ENCODE peak calls at places on chromosomes 5 and 9, in ten cellular contexts. One of them, this sample, is unnamed.

GRCh38 chr9:16753256-16753655 is 117.2 kb downstream of the BNC2 start:
- DNase-seq in CD8-positive, alpha-beta T cell: no peak
- DNase-seq in glutamatergic neuron: no peak
- DNase-seq in colonic mucosa: no peak
- DNase-seq in fibroblast of the aortic adventitia: no peak
- DNase-seq in dorsolateral prefrontal cortex: no peak
- DNase-seq in foreskin fibroblast: no peak
- DNase-seq in AG04450: no peak
- DNase-seq in astrocyte of the spinal cord: no peak
- DNase-seq in nephron progenitor cell: no peak
- DNase-seq in this sample: no peak

GRCh38 chr5:10655041-10655685 is 91.3 kb downstream of the ANKRD33B start:
- DNase-seq in CD8-positive, alpha-beta T cell: no peak
- DNase-seq in glutamatergic neuron: no peak
- DNase-seq in colonic mucosa: no peak
- DNase-seq in fibroblast of the aortic adventitia: no peak
- DNase-seq in dorsolateral prefrontal cortex: no peak
- DNase-seq in foreskin fibroblast: no peak
- DNase-seq in AG04450: no peak
- DNase-seq in astrocyte of the spinal cord: peak
- DNase-seq in nephron progenitor cell: no peak
- DNase-seq in this sample: peak

GRCh38 chr5:83731638-83732037 is 11.0 kb upstream of the HAPLN1 start:
- DNase-seq in CD8-positive, alpha-beta T cell: no peak
- DNase-seq in glutamatergic neuron: no peak
- DNase-seq in colonic mucosa: no peak
- DNase-seq in fibroblast of the aortic adventitia: no peak
- DNase-seq in dorsolateral prefrontal cortex: no peak
- DNase-seq in foreskin fibroblast: no peak
- DNase-seq in AG04450: no peak
- DNase-seq in astrocyte of the spinal cord: no peak
- DNase-seq in nephron progenitor cell: no peak
- DNase-seq in this sample: no peak

GRCh38 chr9:99474186-99474585 is 252.1 kb downstream of the SEC61B start:
- DNase-seq in CD8-positive, alpha-beta T cell: no peak
- DNase-seq in glutamatergic neuron: no peak
- DNase-seq in colonic mucosa: no peak
- DNase-seq in fibroblast of the aortic adventitia: peak
- DNase-seq in dorsolateral prefrontal cortex: peak
- DNase-seq in foreskin fibroblast: no peak
- DNase-seq in AG04450: no peak
- DNase-seq in astrocyte of the spinal cord: no peak
- DNase-seq in nephron progenitor cell: no peak
- DNase-seq in this sample: no peak

GRCh38 chr5:81391-82021 is 10.5 kb upstream of the PLEKHG4B start:
- DNase-seq in CD8-positive, alpha-beta T cell: no peak
- DNase-seq in glutamatergic neuron: peak
- DNase-seq in colonic mucosa: no peak
- DNase-seq in fibroblast of the aortic adventitia: no peak
- DNase-seq in dorsolateral prefrontal cortex: no peak
- DNase-seq in foreskin fibroblast: no peak
- DNase-seq in AG04450: no peak
- DNase-seq in astrocyte of the spinal cord: no peak
- DNase-seq in nephron progenitor cell: no peak
- DNase-seq in this sample: no peak

GRCh38 chr5:102231693-102232619 is 64.1 kb downstream of the SLCO4C1 start:
- DNase-seq in CD8-positive, alpha-beta T cell: no peak
- DNase-seq in glutamatergic neuron: no peak
- DNase-seq in colonic mucosa: no peak
- DNase-seq in fibroblast of the aortic adventitia: no peak
- DNase-seq in dorsolateral prefrontal cortex: no peak
- DNase-seq in foreskin fibroblast: no peak
- DNase-seq in AG04450: no peak
- DNase-seq in astrocyte of the spinal cord: no peak
- DNase-seq in nephron progenitor cell: no peak
- DNase-seq in this sample: no peak

GRCh38 chr5:10741661-10742060 is 19.4 kb downstream of the DAP start:
- DNase-seq in CD8-positive, alpha-beta T cell: no peak
- DNase-seq in glutamatergic neuron: no peak
- DNase-seq in colonic mucosa: no peak
- DNase-seq in fibroblast of the aortic adventitia: no peak
- DNase-seq in dorsolateral prefrontal cortex: no peak
- DNase-seq in foreskin fibroblast: no peak
- DNase-seq in AG04450: no peak
- DNase-seq in astrocyte of the spinal cord: no peak
- DNase-seq in nephron progenitor cell: no peak
- DNase-seq in this sample: no peak

GRCh38 chr5:107104774-107105050 is 566.0 kb downstream of the EFNA5 start:
- DNase-seq in CD8-positive, alpha-beta T cell: no peak
- DNase-seq in glutamatergic neuron: no peak
- DNase-seq in colonic mucosa: no peak
- DNase-seq in fibroblast of the aortic adventitia: peak
- DNase-seq in dorsolateral prefrontal cortex: no peak
- DNase-seq in foreskin fibroblast: no peak
- DNase-seq in AG04450: no peak
- DNase-seq in astrocyte of the spinal cord: no peak
- DNase-seq in nephron progenitor cell: no peak
- DNase-seq in this sample: no peak

GRCh38 chr9:105475302-105475701 is 27.5 kb downstream of the FSD1L start:
- DNase-seq in CD8-positive, alpha-beta T cell: no peak
- DNase-seq in glutamatergic neuron: no peak
- DNase-seq in colonic mucosa: no peak
- DNase-seq in fibroblast of the aortic adventitia: peak
- DNase-seq in dorsolateral prefrontal cortex: no peak
- DNase-seq in foreskin fibroblast: peak
- DNase-seq in AG04450: no peak
- DNase-seq in astrocyte of the spinal cord: peak
- DNase-seq in nephron progenitor cell: no peak
- DNase-seq in this sample: no peak

GRCh38 chr5:19866088-19866446 is 121.9 kb downstream of the CDH18 start:
- DNase-seq in CD8-positive, alpha-beta T cell: no peak
- DNase-seq in glutamatergic neuron: no peak
- DNase-seq in colonic mucosa: no peak
- DNase-seq in fibroblast of the aortic adventitia: no peak
- DNase-seq in dorsolateral prefrontal cortex: no peak
- DNase-seq in foreskin fibroblast: no peak
- DNase-seq in AG04450: no peak
- DNase-seq in astrocyte of the spinal cord: no peak
- DNase-seq in nephron progenitor cell: no peak
- DNase-seq in this sample: no peak

GRCh38 chr9:6414291-6414690 is 1.3 kb downstream of the UHRF2 start:
- DNase-seq in CD8-positive, alpha-beta T cell: no peak
- DNase-seq in glutamatergic neuron: no peak
- DNase-seq in colonic mucosa: peak
- DNase-seq in fibroblast of the aortic adventitia: peak
- DNase-seq in dorsolateral prefrontal cortex: no peak
- DNase-seq in foreskin fibroblast: no peak
- DNase-seq in AG04450: peak
- DNase-seq in astrocyte of the spinal cord: peak
- DNase-seq in nephron progenitor cell: peak
- DNase-seq in this sample: no peak

GRCh38 chr9:121281614-121282291 is 13.8 kb downstream of the GSN start:
- DNase-seq in CD8-positive, alpha-beta T cell: no peak
- DNase-seq in glutamatergic neuron: no peak
- DNase-seq in colonic mucosa: peak
- DNase-seq in fibroblast of the aortic adventitia: peak
- DNase-seq in dorsolateral prefrontal cortex: no peak
- DNase-seq in foreskin fibroblast: no peak
- DNase-seq in AG04450: no peak
- DNase-seq in astrocyte of the spinal cord: peak
- DNase-seq in nephron progenitor cell: no peak
- DNase-seq in this sample: no peak

GRCh38 chr9:109538346-109538745 is 40.2 kb upstream of the PTPN3 start:
- DNase-seq in CD8-positive, alpha-beta T cell: no peak
- DNase-seq in glutamatergic neuron: no peak
- DNase-seq in colonic mucosa: no peak
- DNase-seq in fibroblast of the aortic adventitia: no peak
- DNase-seq in dorsolateral prefrontal cortex: no peak
- DNase-seq in foreskin fibroblast: no peak
- DNase-seq in AG04450: no peak
- DNase-seq in astrocyte of the spinal cord: no peak
- DNase-seq in nephron progenitor cell: no peak
- DNase-seq in this sample: no peak

GRCh38 chr9:79663878-79664277 is 92.1 kb downstream of the TLE4 start:
- DNase-seq in CD8-positive, alpha-beta T cell: no peak
- DNase-seq in glutamatergic neuron: peak
- DNase-seq in colonic mucosa: no peak
- DNase-seq in fibroblast of the aortic adventitia: no peak
- DNase-seq in dorsolateral prefrontal cortex: no peak
- DNase-seq in foreskin fibroblast: no peak
- DNase-seq in AG04450: no peak
- DNase-seq in astrocyte of the spinal cord: no peak
- DNase-seq in nephron progenitor cell: peak
- DNase-seq in this sample: no peak

GRCh38 chr5:116358015-116358523 is 216.6 kb downstream of the SEMA6A start:
- DNase-seq in CD8-positive, alpha-beta T cell: no peak
- DNase-seq in glutamatergic neuron: no peak
- DNase-seq in colonic mucosa: no peak
- DNase-seq in fibroblast of the aortic adventitia: no peak
- DNase-seq in dorsolateral prefrontal cortex: no peak
- DNase-seq in foreskin fibroblast: no peak
- DNase-seq in AG04450: no peak
- DNase-seq in astrocyte of the spinal cord: no peak
- DNase-seq in nephron progenitor cell: no peak
- DNase-seq in this sample: no peak

GRCh38 chr5:89756955-89757354 is 652.6 kb downstream of the CETN3 start:
- DNase-seq in CD8-positive, alpha-beta T cell: no peak
- DNase-seq in glutamatergic neuron: no peak
- DNase-seq in colonic mucosa: no peak
- DNase-seq in fibroblast of the aortic adventitia: peak
- DNase-seq in dorsolateral prefrontal cortex: no peak
- DNase-seq in foreskin fibroblast: no peak
- DNase-seq in AG04450: no peak
- DNase-seq in astrocyte of the spinal cord: peak
- DNase-seq in nephron progenitor cell: no peak
- DNase-seq in this sample: no peak

GRCh38 chr5:177494356-177495195 is 2.8 kb downstream of the PDLIM7 start:
- DNase-seq in CD8-positive, alpha-beta T cell: no peak
- DNase-seq in glutamatergic neuron: no peak
- DNase-seq in colonic mucosa: peak
- DNase-seq in fibroblast of the aortic adventitia: peak
- DNase-seq in dorsolateral prefrontal cortex: no peak
- DNase-seq in foreskin fibroblast: peak
- DNase-seq in AG04450: peak
- DNase-seq in astrocyte of the spinal cord: peak
- DNase-seq in nephron progenitor cell: peak
- DNase-seq in this sample: peak
- TF ChIP-seq CTCF in CD8-positive, alpha-beta T cell: no peak
- TF ChIP-seq CTCF in glutamatergic neuron: no peak
- TF ChIP-seq CTCF in colonic mucosa: peak
- TF ChIP-seq CTCF in fibroblast of the aortic adventitia: peak
- TF ChIP-seq CTCF in dorsolateral prefrontal cortex: no peak
- TF ChIP-seq CTCF in foreskin fibroblast: peak
- TF ChIP-seq CTCF in AG04450: peak
- TF ChIP-seq CTCF in astrocyte of the spinal cord: peak
- TF ChIP-seq CTCF in nephron progenitor cell: no peak
- TF ChIP-seq CTCF in this sample: peak

GRCh38 chr9:69745716-69746538 is 13.9 kb downstream of the PTAR1 start:
- DNase-seq in CD8-positive, alpha-beta T cell: no peak
- DNase-seq in glutamatergic neuron: no peak
- DNase-seq in colonic mucosa: no peak
- DNase-seq in fibroblast of the aortic adventitia: peak
- DNase-seq in dorsolateral prefrontal cortex: no peak
- DNase-seq in foreskin fibroblast: no peak
- DNase-seq in AG04450: no peak
- DNase-seq in astrocyte of the spinal cord: peak
- DNase-seq in nephron progenitor cell: no peak
- DNase-seq in this sample: no peak
- TF ChIP-seq CTCF in CD8-positive, alpha-beta T cell: no peak
- TF ChIP-seq CTCF in glutamatergic neuron: no peak
- TF ChIP-seq CTCF in colonic mucosa: no peak
- TF ChIP-seq CTCF in fibroblast of the aortic adventitia: peak
- TF ChIP-seq CTCF in dorsolateral prefrontal cortex: no peak
- TF ChIP-seq CTCF in foreskin fibroblast: peak
- TF ChIP-seq CTCF in AG04450: peak
- TF ChIP-seq CTCF in astrocyte of the spinal cord: peak
- TF ChIP-seq CTCF in nephron progenitor cell: no peak
- TF ChIP-seq CTCF in this sample: no peak

GRCh38 chr5:176743828-176744583 is 66.4 kb upstream of the UNC5A start:
- DNase-seq in CD8-positive, alpha-beta T cell: no peak
- DNase-seq in glutamatergic neuron: no peak
- DNase-seq in colonic mucosa: peak
- DNase-seq in fibroblast of the aortic adventitia: no peak
- DNase-seq in dorsolateral prefrontal cortex: peak
- DNase-seq in foreskin fibroblast: no peak
- DNase-seq in AG04450: no peak
- DNase-seq in astrocyte of the spinal cord: no peak
- DNase-seq in nephron progenitor cell: no peak
- DNase-seq in this sample: no peak

GRCh38 chr5:176742246-176743105 is 67.9 kb upstream of the UNC5A start:
- DNase-seq in CD8-positive, alpha-beta T cell: no peak
- DNase-seq in glutamatergic neuron: no peak
- DNase-seq in colonic mucosa: peak
- DNase-seq in fibroblast of the aortic adventitia: no peak
- DNase-seq in dorsolateral prefrontal cortex: no peak
- DNase-seq in foreskin fibroblast: no peak
- DNase-seq in AG04450: no peak
- DNase-seq in astrocyte of the spinal cord: no peak
- DNase-seq in nephron progenitor cell: no peak
- DNase-seq in this sample: no peak

GRCh38 chr5:176741566-176742211 is 68.7 kb upstream of the UNC5A start:
- DNase-seq in CD8-positive, alpha-beta T cell: no peak
- DNase-seq in glutamatergic neuron: no peak
- DNase-seq in colonic mucosa: peak
- DNase-seq in fibroblast of the aortic adventitia: no peak
- DNase-seq in dorsolateral prefrontal cortex: no peak
- DNase-seq in foreskin fibroblast: no peak
- DNase-seq in AG04450: no peak
- DNase-seq in astrocyte of the spinal cord: no peak
- DNase-seq in nephron progenitor cell: no peak
- DNase-seq in this sample: peak

GRCh38 chr5:176743136-176743827 is 67.1 kb upstream of the UNC5A start:
- DNase-seq in CD8-positive, alpha-beta T cell: no peak
- DNase-seq in glutamatergic neuron: peak
- DNase-seq in colonic mucosa: peak
- DNase-seq in fibroblast of the aortic adventitia: no peak
- DNase-seq in dorsolateral prefrontal cortex: peak
- DNase-seq in foreskin fibroblast: no peak
- DNase-seq in AG04450: no peak
- DNase-seq in astrocyte of the spinal cord: no peak
- DNase-seq in nephron progenitor cell: peak
- DNase-seq in this sample: peak

GRCh38 chr5:176744584-176744965 is 65.8 kb upstream of the UNC5A start:
- DNase-seq in CD8-positive, alpha-beta T cell: no peak
- DNase-seq in glutamatergic neuron: no peak
- DNase-seq in colonic mucosa: peak
- DNase-seq in fibroblast of the aortic adventitia: no peak
- DNase-seq in dorsolateral prefrontal cortex: no peak
- DNase-seq in foreskin fibroblast: no peak
- DNase-seq in AG04450: no peak
- DNase-seq in astrocyte of the spinal cord: no peak
- DNase-seq in nephron progenitor cell: no peak
- DNase-seq in this sample: no peak
- TF ChIP-seq CTCF in CD8-positive, alpha-beta T cell: peak
- TF ChIP-seq CTCF in glutamatergic neuron: peak
- TF ChIP-seq CTCF in colonic mucosa: no peak
- TF ChIP-seq CTCF in fibroblast of the aortic adventitia: peak
- TF ChIP-seq CTCF in dorsolateral prefrontal cortex: no peak
- TF ChIP-seq CTCF in foreskin fibroblast: peak
- TF ChIP-seq CTCF in AG04450: peak
- TF ChIP-seq CTCF in astrocyte of the spinal cord: peak
- TF ChIP-seq CTCF in nephron progenitor cell: peak
- TF ChIP-seq CTCF in this sample: no peak

GRCh38 chr9:2199999-2200796 is 185.1 kb downstream of the SMARCA2 start:
- DNase-seq in CD8-positive, alpha-beta T cell: no peak
- DNase-seq in glutamatergic neuron: no peak
- DNase-seq in colonic mucosa: no peak
- DNase-seq in fibroblast of the aortic adventitia: no peak
- DNase-seq in dorsolateral prefrontal cortex: no peak
- DNase-seq in foreskin fibroblast: no peak
- DNase-seq in AG04450: no peak
- DNase-seq in astrocyte of the spinal cord: no peak
- DNase-seq in nephron progenitor cell: no peak
- DNase-seq in this sample: no peak
- TF ChIP-seq CTCF in CD8-positive, alpha-beta T cell: no peak
- TF ChIP-seq CTCF in glutamatergic neuron: no peak
- TF ChIP-seq CTCF in colonic mucosa: no peak
- TF ChIP-seq CTCF in fibroblast of the aortic adventitia: no peak
- TF ChIP-seq CTCF in dorsolateral prefrontal cortex: no peak
- TF ChIP-seq CTCF in foreskin fibroblast: no peak
- TF ChIP-seq CTCF in AG04450: no peak
- TF ChIP-seq CTCF in astrocyte of the spinal cord: no peak
- TF ChIP-seq CTCF in nephron progenitor cell: no peak
- TF ChIP-seq CTCF in this sample: no peak

This sample was measured in CD14-positive monocyte.